ENCODE peak calls at places on chromosomes 12 and 14, in four cellular contexts. One of them, this sample, is unnamed.

GRCh38 chr12:19223695-19224094 is 94.2 kb downstream of the PLEKHA5 start:
- DNase-seq in stimulated activated naive CD8-positive, alpha-beta T cell treated with anti-CD3 and anti-CD28 coated beads, Interleukin-15, amount 100 ng/mL, for 72 hours: no peak
- DNase-seq in Jurkat, Clone E6-1: no peak
- DNase-seq in activated CD4-positive, CD25-positive, alpha-beta regulatory T cell: no peak
- DNase-seq in this sample: no peak

GRCh38 chr14:53491256-53491905 is 338.3 kb upstream of the DDHD1 start:
- DNase-seq in stimulated activated naive CD8-positive, alpha-beta T cell treated with anti-CD3 and anti-CD28 coated beads, Interleukin-15, amount 100 ng/mL, for 72 hours: no peak
- DNase-seq in Jurkat, Clone E6-1: no peak
- DNase-seq in activated CD4-positive, CD25-positive, alpha-beta regulatory T cell: no peak
- DNase-seq in this sample: no peak

GRCh38 chr14:78933948-78934524 is 763.9 kb downstream of the NRXN3 start:
- DNase-seq in stimulated activated naive CD8-positive, alpha-beta T cell treated with anti-CD3 and anti-CD28 coated beads, Interleukin-15, amount 100 ng/mL, for 72 hours: no peak
- DNase-seq in Jurkat, Clone E6-1: peak; percentile 21
- DNase-seq in activated CD4-positive, CD25-positive, alpha-beta regulatory T cell: no peak
- DNase-seq in this sample: no peak

GRCh38 chr12:6338955-6339761 is 2.7 kb downstream of the TNFRSF1A start:
- DNase-seq in Jurkat, Clone E6-1: no peak
- DNase-seq in activated CD4-positive, CD25-positive, alpha-beta regulatory T cell: no peak
- DNase-seq in stimulated activated naive CD8-positive, alpha-beta T cell treated with anti-CD3 and anti-CD28 coated beads, Interleukin-15, amount 100 ng/mL, for 72 hours: no peak
- DNase-seq in this sample: no peak

GRCh38 chr12:102548543-102548942 is 68.2 kb upstream of the IGF1 start:
- DNase-seq in Jurkat, Clone E6-1: no peak
- DNase-seq in activated CD4-positive, CD25-positive, alpha-beta regulatory T cell: no peak
- DNase-seq in stimulated activated naive CD8-positive, alpha-beta T cell treated with anti-CD3 and anti-CD28 coated beads, Interleukin-15, amount 100 ng/mL, for 72 hours: no peak
- DNase-seq in this sample: no peak

GRCh38 chr12:3820122-3820521 is 53.1 kb downstream of the PARP11 start:
- DNase-seq in stimulated activated naive CD8-positive, alpha-beta T cell treated with anti-CD3 and anti-CD28 coated beads, Interleukin-15, amount 100 ng/mL, for 72 hours: no peak
- DNase-seq in Jurkat, Clone E6-1: no peak
- DNase-seq in activated CD4-positive, CD25-positive, alpha-beta regulatory T cell: no peak
- DNase-seq in this sample: no peak

GRCh38 chr12:33480366-33480765 is 40.7 kb upstream of the SYT10 start:
- DNase-seq in Jurkat, Clone E6-1: no peak
- DNase-seq in stimulated activated naive CD8-positive, alpha-beta T cell treated with anti-CD3 and anti-CD28 coated beads, Interleukin-15, amount 100 ng/mL, for 72 hours: no peak
- DNase-seq in activated CD4-positive, CD25-positive, alpha-beta regulatory T cell: no peak
- DNase-seq in this sample: no peak

GRCh38 chr14:104352493-104353220 is 214.3 kb downstream of the KIF26A start:
- DNase-seq in Jurkat, Clone E6-1: no peak
- DNase-seq in activated CD4-positive, CD25-positive, alpha-beta regulatory T cell: no peak
- DNase-seq in stimulated activated naive CD8-positive, alpha-beta T cell treated with anti-CD3 and anti-CD28 coated beads, Interleukin-15, amount 100 ng/mL, for 72 hours: no peak
- DNase-seq in this sample: no peak

GRCh38 chr14:54335569-54336155 is 61.1 kb upstream of the CDKN3 start:
- DNase-seq in Jurkat, Clone E6-1: no peak
- DNase-seq in stimulated activated naive CD8-positive, alpha-beta T cell treated with anti-CD3 and anti-CD28 coated beads, Interleukin-15, amount 100 ng/mL, for 72 hours: no peak
- DNase-seq in activated CD4-positive, CD25-positive, alpha-beta regulatory T cell: no peak
- DNase-seq in this sample: no peak

GRCh38 chr12:54040148-54040494 is 7.3 kb downstream of the HOXC5 start:
- DNase-seq in stimulated activated naive CD8-positive, alpha-beta T cell treated with anti-CD3 and anti-CD28 coated beads, Interleukin-15, amount 100 ng/mL, for 72 hours: no peak
- DNase-seq in activated CD4-positive, CD25-positive, alpha-beta regulatory T cell: no peak
- DNase-seq in Jurkat, Clone E6-1: no peak
- DNase-seq in this sample: no peak

GRCh38 chr14:61620130-61620946 is 75.0 kb upstream of the HIF1A start:
- DNase-seq in stimulated activated naive CD8-positive, alpha-beta T cell treated with anti-CD3 and anti-CD28 coated beads, Interleukin-15, amount 100 ng/mL, for 72 hours: no peak
- DNase-seq in activated CD4-positive, CD25-positive, alpha-beta regulatory T cell: no peak
- DNase-seq in Jurkat, Clone E6-1: no peak
- DNase-seq in this sample: peak; percentile 51

GRCh38 chr12:31220633-31221565 is 105.1 kb downstream of the SINHCAF start:
- DNase-seq in activated CD4-positive, CD25-positive, alpha-beta regulatory T cell: no peak
- DNase-seq in Jurkat, Clone E6-1: no peak
- DNase-seq in stimulated activated naive CD8-positive, alpha-beta T cell treated with anti-CD3 and anti-CD28 coated beads, Interleukin-15, amount 100 ng/mL, for 72 hours: no peak
- DNase-seq in this sample: no peak

GRCh38 chr14:44149597-44149996 is 357.5 kb downstream of the FSCB start:
- DNase-seq in Jurkat, Clone E6-1: peak; percentile 7
- DNase-seq in stimulated activated naive CD8-positive, alpha-beta T cell treated with anti-CD3 and anti-CD28 coated beads, Interleukin-15, amount 100 ng/mL, for 72 hours: no peak
- DNase-seq in activated CD4-positive, CD25-positive, alpha-beta regulatory T cell: no peak
- DNase-seq in this sample: no peak

GRCh38 chr12:52238206-52238840 is 5.3 kb downstream of the KRT7 start:
- DNase-seq in activated CD4-positive, CD25-positive, alpha-beta regulatory T cell: no peak
- DNase-seq in stimulated activated naive CD8-positive, alpha-beta T cell treated with anti-CD3 and anti-CD28 coated beads, Interleukin-15, amount 100 ng/mL, for 72 hours: no peak
- DNase-seq in Jurkat, Clone E6-1: no peak
- DNase-seq in this sample: no peak

GRCh38 chr14:69133206-69134125 is 19.5 kb downstream of the DCAF5 start:
- DNase-seq in Jurkat, Clone E6-1: no peak
- DNase-seq in stimulated activated naive CD8-positive, alpha-beta T cell treated with anti-CD3 and anti-CD28 coated beads, Interleukin-15, amount 100 ng/mL, for 72 hours: peak; percentile 43
- DNase-seq in activated CD4-positive, CD25-positive, alpha-beta regulatory T cell: no peak
- DNase-seq in this sample: no peak

GRCh38 chr12:24938341-24938740 is 10.6 kb downstream of the BCAT1 start:
- DNase-seq in activated CD4-positive, CD25-positive, alpha-beta regulatory T cell: no peak
- DNase-seq in Jurkat, Clone E6-1: no peak
- DNase-seq in stimulated activated naive CD8-positive, alpha-beta T cell treated with anti-CD3 and anti-CD28 coated beads, Interleukin-15, amount 100 ng/mL, for 72 hours: no peak
- DNase-seq in this sample: no peak

GRCh38 chr12:45974171-45974719 is 16.1 kb downstream of the SCAF11 start:
- DNase-seq in Jurkat, Clone E6-1: no peak
- DNase-seq in activated CD4-positive, CD25-positive, alpha-beta regulatory T cell: no peak
- DNase-seq in stimulated activated naive CD8-positive, alpha-beta T cell treated with anti-CD3 and anti-CD28 coated beads, Interleukin-15, amount 100 ng/mL, for 72 hours: no peak
- DNase-seq in this sample: no peak

GRCh38 chr14:54515670-54516069 is 6.0 kb downstream of the CGRRF1 start:
- DNase-seq in activated CD4-positive, CD25-positive, alpha-beta regulatory T cell: no peak
- DNase-seq in Jurkat, Clone E6-1: no peak
- DNase-seq in stimulated activated naive CD8-positive, alpha-beta T cell treated with anti-CD3 and anti-CD28 coated beads, Interleukin-15, amount 100 ng/mL, for 72 hours: no peak
- DNase-seq in this sample: no peak

GRCh38 chr12:51381226-51382079 is 9.8 kb downstream of the GALNT6 start:
- DNase-seq in Jurkat, Clone E6-1: no peak
- DNase-seq in stimulated activated naive CD8-positive, alpha-beta T cell treated with anti-CD3 and anti-CD28 coated beads, Interleukin-15, amount 100 ng/mL, for 72 hours: no peak
- DNase-seq in activated CD4-positive, CD25-positive, alpha-beta regulatory T cell: no peak
- DNase-seq in this sample: no peak

GRCh38 chr12:124632510-124632909 is 65.1 kb upstream of the NCOR2 start:
- DNase-seq in activated CD4-positive, CD25-positive, alpha-beta regulatory T cell: no peak
- DNase-seq in Jurkat, Clone E6-1: no peak
- DNase-seq in stimulated activated naive CD8-positive, alpha-beta T cell treated with anti-CD3 and anti-CD28 coated beads, Interleukin-15, amount 100 ng/mL, for 72 hours: no peak
- DNase-seq in this sample: no peak

GRCh38 chr14:93857500-93857899 is 69.2 kb upstream of the PRIMA1 start:
- DNase-seq in Jurkat, Clone E6-1: no peak
- DNase-seq in stimulated activated naive CD8-positive, alpha-beta T cell treated with anti-CD3 and anti-CD28 coated beads, Interleukin-15, amount 100 ng/mL, for 72 hours: no peak
- DNase-seq in activated CD4-positive, CD25-positive, alpha-beta regulatory T cell: no peak
- DNase-seq in this sample: no peak

GRCh38 chr14:88437659-88438058 is 52.2 kb downstream of the SPATA7 start:
- DNase-seq in activated CD4-positive, CD25-positive, alpha-beta regulatory T cell: no peak
- DNase-seq in Jurkat, Clone E6-1: no peak
- DNase-seq in stimulated activated naive CD8-positive, alpha-beta T cell treated with anti-CD3 and anti-CD28 coated beads, Interleukin-15, amount 100 ng/mL, for 72 hours: no peak
- DNase-seq in this sample: no peak

GRCh38 chr12:82760423-82760822 is 73.7 kb downstream of the TMTC2 start:
- DNase-seq in activated CD4-positive, CD25-positive, alpha-beta regulatory T cell: no peak
- DNase-seq in Jurkat, Clone E6-1: no peak
- DNase-seq in stimulated activated naive CD8-positive, alpha-beta T cell treated with anti-CD3 and anti-CD28 coated beads, Interleukin-15, amount 100 ng/mL, for 72 hours: no peak
- DNase-seq in this sample: no peak

GRCh38 chr14:104972301-104973211 is 5.6 kb downstream of the AHNAK2 start:
- DNase-seq in activated CD4-positive, CD25-positive, alpha-beta regulatory T cell: no peak
- DNase-seq in Jurkat, Clone E6-1: no peak
- DNase-seq in stimulated activated naive CD8-positive, alpha-beta T cell treated with anti-CD3 and anti-CD28 coated beads, Interleukin-15, amount 100 ng/mL, for 72 hours: no peak
- DNase-seq in this sample: no peak

GRCh38 chr14:98229676-98230366 is 1042.2 kb downstream of the BCL11B start:
- DNase-seq in stimulated activated naive CD8-positive, alpha-beta T cell treated with anti-CD3 and anti-CD28 coated beads, Interleukin-15, amount 100 ng/mL, for 72 hours: no peak
- DNase-seq in Jurkat, Clone E6-1: no peak
- DNase-seq in activated CD4-positive, CD25-positive, alpha-beta regulatory T cell: no peak
- DNase-seq in this sample: no peak

GRCh38 chr14:81455344-81455743 is 55.2 kb upstream of the STON2 start:
- DNase-seq in Jurkat, Clone E6-1: no peak
- DNase-seq in activated CD4-positive, CD25-positive, alpha-beta regulatory T cell: no peak
- DNase-seq in stimulated activated naive CD8-positive, alpha-beta T cell treated with anti-CD3 and anti-CD28 coated beads, Interleukin-15, amount 100 ng/mL, for 72 hours: no peak
- DNase-seq in this sample: no peak

GRCh38 chr12:31712877-31713276 is 15.9 kb downstream of the AMN1 start:
- DNase-seq in stimulated activated naive CD8-positive, alpha-beta T cell treated with anti-CD3 and anti-CD28 coated beads, Interleukin-15, amount 100 ng/mL, for 72 hours: no peak
- DNase-seq in Jurkat, Clone E6-1: no peak
- DNase-seq in activated CD4-positive, CD25-positive, alpha-beta regulatory T cell: no peak
- DNase-seq in this sample: no peak

GRCh38 chr12:120783197-120783596 is 57.6 kb downstream of the ACADS start:
- DNase-seq in activated CD4-positive, CD25-positive, alpha-beta regulatory T cell: no peak
- DNase-seq in stimulated activated naive CD8-positive, alpha-beta T cell treated with anti-CD3 and anti-CD28 coated beads, Interleukin-15, amount 100 ng/mL, for 72 hours: no peak
- DNase-seq in Jurkat, Clone E6-1: no peak
- DNase-seq in this sample: no peak

GRCh38 chr12:28876423-28876822 is 272.7 kb upstream of the FAR2 start:
- DNase-seq in activated CD4-positive, CD25-positive, alpha-beta regulatory T cell: no peak
- DNase-seq in stimulated activated naive CD8-positive, alpha-beta T cell treated with anti-CD3 and anti-CD28 coated beads, Interleukin-15, amount 100 ng/mL, for 72 hours: no peak
- DNase-seq in Jurkat, Clone E6-1: no peak
- DNase-seq in this sample: no peak

GRCh38 chr14:90891326-90891725 is 75.1 kb upstream of the TTC7B start:
- DNase-seq in activated CD4-positive, CD25-positive, alpha-beta regulatory T cell: no peak
- DNase-seq in stimulated activated naive CD8-positive, alpha-beta T cell treated with anti-CD3 and anti-CD28 coated beads, Interleukin-15, amount 100 ng/mL, for 72 hours: no peak
- DNase-seq in Jurkat, Clone E6-1: no peak
- DNase-seq in this sample: no peak

GRCh38 chr12:72275551-72275950 is 3.4 kb downstream of the TRHDE start:
- DNase-seq in Jurkat, Clone E6-1: no peak
- DNase-seq in stimulated activated naive CD8-positive, alpha-beta T cell treated with anti-CD3 and anti-CD28 coated beads, Interleukin-15, amount 100 ng/mL, for 72 hours: no peak
- DNase-seq in activated CD4-positive, CD25-positive, alpha-beta regulatory T cell: no peak
- DNase-seq in this sample: no peak

GRCh38 chr14:95871531-95871930 is 5.1 kb upstream of the TUNAR start:
- DNase-seq in Jurkat, Clone E6-1: no peak
- DNase-seq in stimulated activated naive CD8-positive, alpha-beta T cell treated with anti-CD3 and anti-CD28 coated beads, Interleukin-15, amount 100 ng/mL, for 72 hours: no peak
- DNase-seq in activated CD4-positive, CD25-positive, alpha-beta regulatory T cell: no peak
- DNase-seq in this sample: no peak

GRCh38 chr12:11884661-11885060 is 186.1 kb upstream of the BCL2L14 start:
- DNase-seq in stimulated activated naive CD8-positive, alpha-beta T cell treated with anti-CD3 and anti-CD28 coated beads, Interleukin-15, amount 100 ng/mL, for 72 hours: no peak
- DNase-seq in activated CD4-positive, CD25-positive, alpha-beta regulatory T cell: no peak
- DNase-seq in Jurkat, Clone E6-1: no peak
- DNase-seq in this sample: no peak

GRCh38 chr12:57152408-57153038 is 5.1 kb upstream of the LRP1-AS start:
- DNase-seq in Jurkat, Clone E6-1: no peak
- DNase-seq in activated CD4-positive, CD25-positive, alpha-beta regulatory T cell: no peak
- DNase-seq in stimulated activated naive CD8-positive, alpha-beta T cell treated with anti-CD3 and anti-CD28 coated beads, Interleukin-15, amount 100 ng/mL, for 72 hours: no peak
- DNase-seq in this sample: no peak

This sample was measured in stimulated activated CD4-positive, alpha-beta T cell treated with anti-CD3 and anti-CD28 coated beads, Interleukin-12 subunit alpha, Interleukin-12 subunit beta, amount 100 ng/mL, for 24 hours.